ENCODE peak calls at places on chromosomes 2 and 18, in five cellular contexts. U, X, E, F and G are unnamed samples. For H3F3A and H3K9me2, the result is how much of the 10 kb centered on the place peaks cover.

GRCh38 chr2:42135381-42136312 is 33.5 kb upstream of the EML4 start:
- DNase-seq in F (no peak), U (no peak), X (no peak), E (no peak), G (no peak)

GRCh38 chr2:69893684-69894481 is at the start of gene SNRNP27:
- DNase-seq in E (peak), X (peak), U (peak), F (peak), G (peak)

GRCh38 chr18:32122039-32122438 is 30.4 kb downstream of the RNF138 start:
- DNase-seq in U (no peak), F (no peak), X (no peak), E (no peak), G (no peak)

GRCh38 chr2:77161009-77161408 is 361.2 kb downstream of the LRRTM4 start:
- DNase-seq in U (no peak), X (peak), E (no peak), F (no peak), G (peak)

GRCh38 chr2:237148624-237149023 is 62.9 kb downstream of the COPS8 start:
- DNase-seq in F (no peak), E (no peak), X (no peak), U (no peak), G (no peak)

GRCh38 chr2:37711308-37711731 is 39.9 kb upstream of the CDC42EP3 start:
- DNase-seq in U (peak), E (peak), F (no peak), X (peak), G (peak)

GRCh38 chr2:176149484-176150337 is 1.6 kb upstream of the HOXD4 start:
- DNase-seq in F (no peak), E (peak), U (no peak), X (no peak), G (no peak)

GRCh38 chr2:132252894-132253264 is 91.1 kb upstream of the ANKRD30BL start:
- DNase-seq in U (no peak), F (no peak), X (no peak), E (no peak), G (no peak)

GRCh38 chr2:238003234-238004032 is 36.6 kb downstream of the UBE2F start:
- DNase-seq in X (no peak), E (no peak), U (no peak), F (no peak), G (no peak)

DNA sequence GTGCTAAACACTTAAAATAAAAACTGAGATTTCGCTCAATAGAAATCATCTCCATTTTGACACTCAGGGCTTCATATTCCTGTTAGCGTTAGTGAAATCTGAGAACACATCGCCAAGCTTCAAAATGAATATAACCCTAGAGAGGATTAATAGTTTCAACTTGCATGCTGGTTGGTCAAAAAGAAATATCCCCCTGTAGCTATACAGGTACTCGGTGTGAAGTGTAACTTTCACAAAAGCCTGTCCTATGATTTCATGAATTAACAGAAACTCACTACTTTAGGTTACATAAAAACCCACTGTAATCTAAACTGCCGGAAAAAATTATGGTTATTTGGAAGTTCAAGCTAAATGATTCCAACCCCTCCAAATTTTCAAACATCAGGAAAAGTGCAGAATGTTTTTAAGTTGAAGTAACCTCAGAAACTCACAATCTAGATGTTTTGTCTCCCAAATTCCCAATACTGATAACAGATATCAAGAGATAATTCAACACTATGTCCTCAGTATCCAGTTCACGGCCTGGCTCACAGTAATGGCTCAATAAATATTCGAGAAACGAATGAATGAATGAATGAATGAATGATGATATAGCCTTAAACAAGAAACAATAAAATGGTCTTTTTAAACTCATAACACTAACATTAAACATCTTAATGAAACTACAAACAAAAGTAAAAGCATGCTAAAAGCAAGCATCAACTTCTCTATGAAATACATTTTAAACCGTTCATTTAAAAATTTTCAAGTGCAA is 2.5 kb downstream of the TLK1 start:
- DNase-seq in E (no peak), U (no peak), F (no peak), X (peak), G (no peak)
- H3K4me3 ChIP-seq in E (peak), U (peak), F (peak), X (peak), G (peak)

GRCh38 chr2:30037016-30037415 is 109.8 kb upstream of the YPEL5 start:
- DNase-seq in F (no peak), U (peak), X (peak), E (no peak), G (no peak)
- H3F3A ChIP-seq in F (under half), U (under half), X (under half), E (under half), G (under half)

DNA sequence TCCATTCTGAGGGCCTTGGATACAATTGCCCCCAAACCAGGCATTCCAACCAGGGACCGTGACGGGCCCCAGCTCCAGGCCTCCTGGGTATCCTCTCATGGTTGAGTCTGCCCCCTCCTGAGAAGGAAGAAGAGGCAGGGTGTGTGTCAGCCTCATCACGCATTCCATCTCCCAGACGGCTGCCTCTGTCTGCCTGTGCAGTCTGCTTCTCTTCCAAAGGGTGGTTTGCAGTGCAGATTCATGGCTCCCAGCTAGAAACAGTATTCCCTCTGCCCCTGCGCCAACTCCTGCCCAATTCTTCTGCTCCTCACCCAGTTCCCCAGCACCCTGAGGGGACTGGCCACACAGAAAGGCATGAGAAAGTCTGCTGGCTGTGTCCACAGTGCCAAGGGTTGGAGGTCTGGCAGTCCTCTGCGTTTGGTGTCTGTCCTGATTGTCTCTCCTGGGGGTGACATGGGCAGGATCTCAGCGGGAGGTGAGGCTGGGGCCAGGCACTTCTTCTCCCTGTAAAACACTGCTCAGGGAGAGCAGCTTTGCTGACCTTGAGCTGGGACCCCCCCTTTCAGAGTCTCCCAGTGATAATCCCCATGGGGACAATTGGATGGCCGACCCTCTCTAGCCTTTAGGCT is 163.1 kb downstream of the SMAD7 start:
- DNase-seq in U (peak), X (no peak), F (peak), E (no peak), G (no peak)
- H3K9me2 ChIP-seq in U (under half), X (under half), F (under half), E (under half), G (under half)

GRCh38 chr2:65278450-65279030 is 50.9 kb downstream of the ACTR2 start:
- DNase-seq in F (no peak), X (no peak), E (no peak), U (no peak), G (no peak)
- H3K4me3 ChIP-seq in F (no peak), X (no peak), E (no peak), U (no peak), G (no peak)

GRCh38 chr2:215664847-215665525 is 229.1 kb upstream of the FN1 start:
- DNase-seq in F (no peak), U (peak), E (no peak), X (peak), G (peak)

GRCh38 chr2:215670396-215670795 is 234.5 kb upstream of the FN1 start:
- DNase-seq in X (no peak), E (no peak), U (no peak), F (no peak), G (no peak)

GRCh38 chr2:215671244-215671643 is 235.4 kb upstream of the FN1 start:
- DNase-seq in X (no peak), E (no peak), F (no peak), U (no peak), G (no peak)

GRCh38 chr2:215668329-215668728 is 232.5 kb upstream of the FN1 start:
- DNase-seq in E (no peak), F (no peak), X (no peak), U (no peak), G (no peak)

DNA sequence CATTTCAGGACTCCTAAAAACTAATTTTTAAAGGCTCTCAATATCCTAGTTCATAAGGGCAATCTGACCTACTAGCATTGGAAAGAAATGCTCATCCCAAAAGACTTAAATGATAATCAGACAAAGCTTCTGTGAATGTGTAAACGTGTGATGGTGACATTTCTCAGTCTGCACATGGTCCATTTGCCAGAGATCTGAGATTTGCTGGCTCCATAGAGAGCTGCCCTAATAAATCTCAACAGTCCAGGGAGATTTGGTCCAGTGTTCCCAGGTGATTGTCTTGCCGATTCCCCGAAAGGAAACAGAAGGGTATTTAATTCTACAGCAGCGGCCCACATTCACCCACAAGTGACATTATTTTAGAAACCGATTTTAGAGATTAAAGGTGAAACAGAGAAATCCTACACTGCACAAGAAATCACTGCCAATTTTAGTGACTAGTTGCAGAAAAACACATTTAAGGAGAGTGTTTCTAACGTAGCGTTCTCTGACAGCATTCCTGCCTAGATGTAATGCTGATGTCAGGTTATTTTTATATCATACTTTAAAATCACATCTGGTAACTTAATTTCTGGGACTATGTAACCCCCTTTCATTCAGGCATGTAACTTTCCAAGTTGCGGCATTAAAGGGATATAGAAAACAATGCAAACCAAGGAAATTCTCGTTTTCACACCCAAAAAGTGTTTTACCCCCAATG is 231.8 kb upstream of the FN1 start:
- DNase-seq in U (no peak), F (no peak), E (no peak), X (no peak), G (no peak)
- H3F3A ChIP-seq in U (under half), F (under half), E (under half), X (under half), G (under half)

DNA sequence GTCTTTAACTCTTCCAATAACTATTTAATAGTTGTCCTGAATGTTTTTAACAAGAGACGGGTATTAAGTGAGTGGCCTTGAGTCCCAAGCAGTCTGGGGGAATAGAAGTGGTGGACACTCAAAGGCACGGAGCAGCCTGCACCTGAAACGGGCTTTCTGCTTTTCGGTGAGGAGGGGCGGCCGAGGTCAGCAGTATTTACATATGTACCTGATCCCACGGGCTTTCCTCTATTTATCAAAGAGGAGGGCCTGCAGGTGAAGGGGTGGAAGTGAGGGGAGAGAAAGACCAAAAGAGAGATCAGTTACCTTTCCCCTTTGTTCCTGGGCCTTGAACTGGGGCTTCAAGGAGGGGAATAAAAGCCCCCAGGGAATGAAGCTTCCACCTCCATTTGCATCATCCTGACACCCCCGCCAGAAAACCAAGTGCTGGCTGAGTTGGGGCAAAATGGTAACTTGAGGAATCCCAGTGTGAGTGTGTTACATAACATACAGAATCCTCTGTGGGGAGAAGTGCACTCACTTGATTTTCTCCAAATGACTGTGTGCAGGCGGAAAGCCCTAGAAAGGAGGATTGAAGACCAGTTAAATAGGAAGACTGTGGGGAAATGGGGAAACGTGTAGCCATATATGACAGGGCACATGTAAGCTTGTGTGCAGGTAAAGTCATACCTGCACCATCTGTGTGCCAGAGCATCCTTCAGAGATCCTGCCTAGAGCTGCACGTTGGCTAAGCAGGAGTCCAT is 12.4 kb downstream of the POU3F3 start:
- DNase-seq in U (no peak), X (no peak), F (no peak), E (peak), G (no peak)
- H3K9me2 ChIP-seq in U (under half), X (under half), F (under half), E (under half), G (under half)

DNA sequence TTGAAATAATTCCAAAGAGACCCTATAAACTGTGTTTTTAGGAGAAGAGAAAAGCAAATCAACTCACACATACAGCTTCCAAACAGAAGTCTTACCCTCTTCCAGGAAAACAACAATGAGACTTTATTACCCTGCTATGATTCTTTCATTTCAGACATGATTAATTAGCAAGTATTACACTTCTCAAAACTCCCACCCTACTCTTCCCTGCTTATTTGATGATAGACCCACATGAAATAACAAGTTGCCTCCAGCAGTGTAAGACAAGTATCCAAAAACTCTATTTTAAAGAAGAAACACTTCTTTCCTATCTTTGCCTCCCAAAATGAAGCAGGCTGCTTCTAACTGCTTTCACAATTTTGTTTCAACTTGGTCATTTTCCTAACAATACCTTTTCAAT is 4.1 kb downstream of the FIGN start:
- DNase-seq in U (peak), F (no peak), X (no peak), E (no peak), G (no peak)
- H3K4me3 ChIP-seq in U (peak), F (no peak), X (no peak), E (no peak), G (no peak)

GRCh38 chr2:197487385-197487784 is 12.3 kb downstream of the HSPD1 start:
- DNase-seq in F (no peak), E (no peak), U (no peak), X (no peak), G (no peak)
- H3F3A ChIP-seq in F (under half), E (half or more), U (half or more), X (under half), G (half or more)

GRCh38 chr18:6557052-6557451 is 142.3 kb upstream of the L3MBTL4 start:
- DNase-seq in U (no peak), X (no peak), F (peak), E (peak), G (no peak)

GRCh38 chr18:6557470-6558245 is 142.9 kb upstream of the L3MBTL4 start:
- DNase-seq in X (no peak), U (no peak), E (peak), F (peak), G (no peak)

GRCh38 chr18:6561029-6561861 is 146.5 kb upstream of the L3MBTL4 start:
- DNase-seq in E (no peak), F (no peak), X (peak), U (peak), G (no peak)

GRCh38 chr18:6561893-6562292 is 147.2 kb upstream of the L3MBTL4 start:
- DNase-seq in E (no peak), U (no peak), X (no peak), F (no peak), G (no peak)

GRCh38 chr18:6558770-6559169 is 144.1 kb upstream of the L3MBTL4 start:
- DNase-seq in U (no peak), F (no peak), E (no peak), X (no peak), G (no peak)
- H3K9me2 ChIP-seq in U (under half), F (under half), E (under half), X (under half), G (under half)

GRCh38 chr2:115161531-115162453 is 719.4 kb downstream of the DPP10 start:
- DNase-seq in U (no peak), E (peak), F (peak), X (no peak), G (no peak)
- H3K4me3 ChIP-seq in U (no peak), E (peak), F (no peak), X (no peak), G (no peak)